ENCODE peak calls at places on chromosomes 5 and 9, in ten cellular contexts. One of them, this sample, is unnamed.

GRCh38 chr5:142100307-142100706 is 8.3 kb upstream of the NDFIP1 start:
- DNase-seq in RWPE1: no peak
- DNase-seq in spleen: no peak
- DNase-seq in right lobe of liver: no peak
- DNase-seq in neuronal stem cell: no peak
- DNase-seq in right atrium auricular region: no peak
- DNase-seq in CD8-positive, alpha-beta T cell: no peak
- DNase-seq in CD8-positive, alpha-beta memory T cell: no peak
- DNase-seq in fibroblast of lung: no peak
- DNase-seq in caudate nucleus: no peak
- DNase-seq in this sample: no peak

GRCh38 chr5:159330131-159330530 is at the start of gene IL12B:
- DNase-seq in RWPE1: peak; percentile 49
- DNase-seq in caudate nucleus: no peak
- DNase-seq in fibroblast of lung: peak; percentile 64
- DNase-seq in CD8-positive, alpha-beta memory T cell: no peak
- DNase-seq in right atrium auricular region: no peak
- DNase-seq in right lobe of liver: no peak
- DNase-seq in spleen: no peak
- DNase-seq in neuronal stem cell: no peak
- DNase-seq in CD8-positive, alpha-beta T cell: no peak
- DNase-seq in this sample: no peak

GRCh38 chr5:117769877-117770276 is 1195.3 kb upstream of the SEMA6A start:
- DNase-seq in CD8-positive, alpha-beta T cell: no peak
- DNase-seq in caudate nucleus: no peak
- DNase-seq in spleen: no peak
- DNase-seq in right atrium auricular region: no peak
- DNase-seq in neuronal stem cell: no peak
- DNase-seq in fibroblast of lung: no peak
- DNase-seq in right lobe of liver: no peak
- DNase-seq in RWPE1: no peak
- DNase-seq in CD8-positive, alpha-beta memory T cell: no peak
- DNase-seq in this sample: no peak

GRCh38 chr5:135880278-135880677 is 15.4 kb downstream of the IL9 start:
- DNase-seq in CD8-positive, alpha-beta T cell: no peak
- DNase-seq in CD8-positive, alpha-beta memory T cell: no peak
- DNase-seq in caudate nucleus: no peak
- DNase-seq in right atrium auricular region: no peak
- DNase-seq in neuronal stem cell: no peak
- DNase-seq in right lobe of liver: no peak
- DNase-seq in spleen: no peak
- DNase-seq in fibroblast of lung: no peak
- DNase-seq in RWPE1: no peak
- DNase-seq in this sample: no peak

GRCh38 chr9:4955836-4956235 is 29.2 kb upstream of the JAK2 start:
- DNase-seq in fibroblast of lung: no peak
- DNase-seq in spleen: no peak
- DNase-seq in caudate nucleus: no peak
- DNase-seq in CD8-positive, alpha-beta T cell: no peak
- DNase-seq in RWPE1: peak; percentile 41
- DNase-seq in CD8-positive, alpha-beta memory T cell: no peak
- DNase-seq in neuronal stem cell: no peak
- DNase-seq in right lobe of liver: no peak
- DNase-seq in right atrium auricular region: no peak
- DNase-seq in this sample: no peak

GRCh38 chr9:115717711-115718173 is 435.8 kb upstream of the PAPPA start:
- DNase-seq in RWPE1: no peak
- DNase-seq in CD8-positive, alpha-beta memory T cell: no peak
- DNase-seq in CD8-positive, alpha-beta T cell: no peak
- DNase-seq in caudate nucleus: no peak
- DNase-seq in neuronal stem cell: no peak
- DNase-seq in fibroblast of lung: peak; percentile 89
- DNase-seq in spleen: no peak
- DNase-seq in right atrium auricular region: no peak
- DNase-seq in right lobe of liver: no peak
- DNase-seq in this sample: no peak

GRCh38 chr9:136629879-136630661 is 32.6 kb upstream of the EGFL7 start:
- DNase-seq in CD8-positive, alpha-beta T cell: peak; percentile 51
- DNase-seq in caudate nucleus: no peak
- DNase-seq in neuronal stem cell: peak; percentile 65
- DNase-seq in fibroblast of lung: peak; percentile 36
- DNase-seq in right atrium auricular region: no peak
- DNase-seq in CD8-positive, alpha-beta memory T cell: peak; percentile 52
- DNase-seq in right lobe of liver: peak; percentile 77
- DNase-seq in RWPE1: no peak
- DNase-seq in spleen: peak; percentile 93
- DNase-seq in this sample: no peak

GRCh38 chr5:56827923-56828322 is 12.6 kb downstream of the MAP3K1 start:
- DNase-seq in RWPE1: no peak
- DNase-seq in neuronal stem cell: no peak
- DNase-seq in fibroblast of lung: no peak
- DNase-seq in caudate nucleus: no peak
- DNase-seq in right lobe of liver: no peak
- DNase-seq in right atrium auricular region: no peak
- DNase-seq in CD8-positive, alpha-beta memory T cell: no peak
- DNase-seq in spleen: no peak
- DNase-seq in CD8-positive, alpha-beta T cell: no peak
- DNase-seq in this sample: no peak

GRCh38 chr5:125913200-125913599 is 510.0 kb upstream of the GRAMD2B start:
- DNase-seq in fibroblast of lung: no peak
- DNase-seq in neuronal stem cell: no peak
- DNase-seq in CD8-positive, alpha-beta T cell: no peak
- DNase-seq in RWPE1: no peak
- DNase-seq in right atrium auricular region: no peak
- DNase-seq in right lobe of liver: no peak
- DNase-seq in spleen: no peak
- DNase-seq in caudate nucleus: no peak
- DNase-seq in CD8-positive, alpha-beta memory T cell: no peak
- DNase-seq in this sample: no peak

GRCh38 chr5:181167814-181168488 is 20.6 kb downstream of the OR2V2 start:
- DNase-seq in right lobe of liver: no peak
- DNase-seq in caudate nucleus: no peak
- DNase-seq in spleen: no peak
- DNase-seq in right atrium auricular region: no peak
- DNase-seq in neuronal stem cell: no peak
- DNase-seq in CD8-positive, alpha-beta T cell: no peak
- DNase-seq in RWPE1: no peak
- DNase-seq in CD8-positive, alpha-beta memory T cell: no peak
- DNase-seq in fibroblast of lung: no peak
- DNase-seq in this sample: no peak

GRCh38 chr5:79956173-79956670 is 34.8 kb downstream of the MTX3 start:
- DNase-seq in RWPE1: peak; percentile 97
- DNase-seq in caudate nucleus: no peak
- DNase-seq in CD8-positive, alpha-beta memory T cell: no peak
- DNase-seq in neuronal stem cell: no peak
- DNase-seq in CD8-positive, alpha-beta T cell: no peak
- DNase-seq in right atrium auricular region: no peak
- DNase-seq in right lobe of liver: no peak
- DNase-seq in fibroblast of lung: peak; percentile 77
- DNase-seq in spleen: no peak
- DNase-seq in this sample: peak; percentile 100

GRCh38 chr5:1137567-1138444 is 25.9 kb upstream of the SLC12A7 start:
- DNase-seq in right lobe of liver: no peak
- DNase-seq in spleen: no peak
- DNase-seq in fibroblast of lung: no peak
- DNase-seq in CD8-positive, alpha-beta T cell: no peak
- DNase-seq in CD8-positive, alpha-beta memory T cell: no peak
- DNase-seq in right atrium auricular region: no peak
- DNase-seq in caudate nucleus: no peak
- DNase-seq in RWPE1: no peak
- DNase-seq in neuronal stem cell: no peak
- DNase-seq in this sample: no peak

DNA sequence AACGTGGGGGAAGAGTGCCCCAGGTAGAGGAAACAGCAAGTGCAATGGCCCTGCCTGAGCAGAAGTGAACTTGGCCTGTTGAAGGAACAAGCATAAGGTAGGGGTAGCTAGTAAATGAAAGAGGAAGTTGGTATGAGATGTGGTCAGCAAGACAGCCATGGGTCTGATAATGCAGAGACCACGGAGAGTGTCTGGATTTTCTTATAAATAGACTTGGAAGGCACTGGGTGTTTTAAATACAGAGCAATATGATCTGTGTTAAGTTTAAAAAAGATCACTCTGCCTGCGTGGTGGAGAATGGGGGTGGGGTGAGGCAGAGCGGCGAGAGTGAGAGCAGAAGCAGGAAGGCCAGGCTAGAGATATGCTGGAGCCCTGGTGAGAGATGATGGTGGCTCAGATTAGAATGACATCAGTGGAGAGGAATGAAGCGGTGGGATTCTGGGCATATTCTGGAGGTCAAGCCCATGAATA is 4.2 kb downstream of the ADAM19 start:
- DNase-seq in CD8-positive, alpha-beta T cell: no peak
- DNase-seq in right atrium auricular region: no peak
- DNase-seq in neuronal stem cell: no peak
- DNase-seq in RWPE1: no peak
- DNase-seq in right lobe of liver: no peak
- DNase-seq in spleen: peak; percentile 87
- DNase-seq in caudate nucleus: no peak
- DNase-seq in CD8-positive, alpha-beta memory T cell: no peak
- DNase-seq in fibroblast of lung: peak; percentile 94
- DNase-seq in this sample: no peak
- H3K27ac ChIP-seq in CD8-positive, alpha-beta T cell: no peak overlapping the region
- H3K27ac ChIP-seq in right atrium auricular region: peak overlapping the region; percentile 91
- H3K27ac ChIP-seq in neuronal stem cell: no peak overlapping the region
- H3K27ac ChIP-seq in RWPE1: no peak overlapping the region
- H3K27ac ChIP-seq in right lobe of liver: no peak overlapping the region
- H3K27ac ChIP-seq in spleen: peak overlapping the region; percentile 92
- H3K27ac ChIP-seq in caudate nucleus: no peak overlapping the region
- H3K27ac ChIP-seq in CD8-positive, alpha-beta memory T cell: no peak overlapping the region
- H3K27ac ChIP-seq in fibroblast of lung: no peak overlapping the region
- H3K27ac ChIP-seq in this sample: no peak overlapping the region

GRCh38 chr5:149681922-149682321 is 48.2 kb upstream of the PPARGC1B start:
- DNase-seq in fibroblast of lung: no peak
- DNase-seq in CD8-positive, alpha-beta memory T cell: no peak
- DNase-seq in RWPE1: no peak
- DNase-seq in neuronal stem cell: no peak
- DNase-seq in right atrium auricular region: no peak
- DNase-seq in caudate nucleus: no peak
- DNase-seq in CD8-positive, alpha-beta T cell: no peak
- DNase-seq in spleen: no peak
- DNase-seq in right lobe of liver: no peak
- DNase-seq in this sample: no peak
- H3K27ac ChIP-seq in fibroblast of lung: no peak overlapping the region
- H3K27ac ChIP-seq in CD8-positive, alpha-beta memory T cell: no peak overlapping the region
- H3K27ac ChIP-seq in RWPE1: no peak overlapping the region
- H3K27ac ChIP-seq in neuronal stem cell: no peak overlapping the region
- H3K27ac ChIP-seq in right atrium auricular region: peak overlapping the region; percentile 92
- H3K27ac ChIP-seq in caudate nucleus: no peak overlapping the region
- H3K27ac ChIP-seq in CD8-positive, alpha-beta T cell: no peak overlapping the region
- H3K27ac ChIP-seq in spleen: peak overlapping the region; percentile 80
- H3K27ac ChIP-seq in right lobe of liver: no peak overlapping the region
- H3K27ac ChIP-seq in this sample: no peak overlapping the region

DNA sequence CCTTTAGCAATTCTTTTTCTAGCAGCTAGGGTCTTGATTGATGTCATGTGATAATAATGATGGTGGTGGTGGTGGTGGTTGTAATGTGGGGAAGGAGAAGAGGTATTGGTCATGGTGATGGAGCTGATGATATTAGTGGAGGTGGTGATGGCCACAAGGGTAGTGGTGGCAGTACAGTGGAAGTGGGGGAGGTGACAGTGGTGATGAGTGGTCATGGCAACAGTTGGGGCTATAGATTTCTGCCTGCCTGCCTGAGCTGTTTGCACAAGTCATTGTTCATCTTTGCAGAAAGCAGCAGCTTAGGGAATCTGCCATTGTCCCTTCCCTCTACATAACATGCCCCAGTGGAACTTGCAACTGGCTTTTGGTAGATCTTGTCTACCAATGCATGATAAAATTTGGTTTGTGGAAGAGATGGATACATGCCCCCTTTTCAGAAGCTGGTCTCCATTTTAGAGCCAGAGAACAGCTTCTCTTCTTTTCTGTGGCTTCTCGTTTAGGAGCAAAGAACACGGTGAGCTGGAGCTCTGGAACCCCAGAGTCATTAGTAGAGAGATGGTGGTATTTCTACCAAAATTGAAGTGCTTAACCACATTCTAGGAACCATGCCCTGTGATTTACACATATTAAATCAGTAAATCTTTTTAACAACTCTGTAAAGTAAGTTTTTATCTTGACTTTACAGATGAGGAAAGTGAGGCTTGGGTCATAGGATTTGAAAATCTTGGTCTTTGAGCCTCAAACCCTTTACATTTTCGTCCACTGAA is 100.3 kb downstream of the AOPEP start:
- DNase-seq in right atrium auricular region: no peak
- DNase-seq in CD8-positive, alpha-beta T cell: no peak
- DNase-seq in RWPE1: no peak
- DNase-seq in neuronal stem cell: no peak
- DNase-seq in spleen: no peak
- DNase-seq in fibroblast of lung: peak; percentile 58
- DNase-seq in caudate nucleus: no peak
- DNase-seq in CD8-positive, alpha-beta memory T cell: no peak
- DNase-seq in right lobe of liver: no peak
- DNase-seq in this sample: no peak
- H3K27ac ChIP-seq in right atrium auricular region: peak overlapping the region; percentile 70
- H3K27ac ChIP-seq in CD8-positive, alpha-beta T cell: no peak overlapping the region
- H3K27ac ChIP-seq in RWPE1: no peak overlapping the region
- H3K27ac ChIP-seq in neuronal stem cell: no peak overlapping the region
- H3K27ac ChIP-seq in spleen: peak overlapping the region; percentile 3
- H3K27ac ChIP-seq in fibroblast of lung: no peak overlapping the region
- H3K27ac ChIP-seq in caudate nucleus: no peak overlapping the region
- H3K27ac ChIP-seq in CD8-positive, alpha-beta memory T cell: no peak overlapping the region
- H3K27ac ChIP-seq in right lobe of liver: peak overlapping the region; percentile 82
- H3K27ac ChIP-seq in this sample: no peak overlapping the region

GRCh38 chr5:9112520-9113291 is 433.2 kb downstream of the SEMA5A start:
- DNase-seq in RWPE1: peak; percentile 94
- DNase-seq in neuronal stem cell: no peak
- DNase-seq in CD8-positive, alpha-beta memory T cell: no peak
- DNase-seq in CD8-positive, alpha-beta T cell: no peak
- DNase-seq in right lobe of liver: no peak
- DNase-seq in caudate nucleus: no peak
- DNase-seq in fibroblast of lung: peak; percentile 31
- DNase-seq in right atrium auricular region: no peak
- DNase-seq in spleen: no peak
- DNase-seq in this sample: peak; percentile 48
- H3K27ac ChIP-seq in RWPE1: no peak overlapping the region
- H3K27ac ChIP-seq in neuronal stem cell: peak overlapping the region; percentile 41
- H3K27ac ChIP-seq in CD8-positive, alpha-beta memory T cell: no peak overlapping the region
- H3K27ac ChIP-seq in CD8-positive, alpha-beta T cell: no peak overlapping the region
- H3K27ac ChIP-seq in right lobe of liver: no peak overlapping the region
- H3K27ac ChIP-seq in caudate nucleus: no peak overlapping the region
- H3K27ac ChIP-seq in fibroblast of lung: no peak overlapping the region
- H3K27ac ChIP-seq in right atrium auricular region: no peak overlapping the region
- H3K27ac ChIP-seq in spleen: no peak overlapping the region
- H3K27ac ChIP-seq in this sample: peak overlapping the region; percentile 5

This sample was measured in keratinocyte.